ENCODE peak calls at places on chromosome 1, in ten cellular contexts. One of them, this sample, is unnamed.

GRCh38 chr1:230167419-230167852 is 100.4 kb downstream of the GALNT2 start:
- DNase-seq in HepG2: peak
- DNase-seq in PC-3: peak
- DNase-seq in neuronal stem cell: no peak
- DNase-seq in PC-9: peak
- DNase-seq in fibroblast of lung: peak
- DNase-seq in mammary epithelial cell: peak
- DNase-seq in HCT116: peak
- DNase-seq in neural progenitor cell: peak
- DNase-seq in H9: peak
- DNase-seq in this sample: no peak

GRCh38 chr1:17957588-17958267 is 149.9 kb upstream of the IGSF21 start:
- DNase-seq in HepG2: no peak
- DNase-seq in PC-3: no peak
- DNase-seq in neuronal stem cell: no peak
- DNase-seq in PC-9: no peak
- DNase-seq in fibroblast of lung: no peak
- DNase-seq in mammary epithelial cell: peak
- DNase-seq in HCT116: no peak
- DNase-seq in neural progenitor cell: no peak
- DNase-seq in H9: no peak
- DNase-seq in this sample: no peak

GRCh38 chr1:54490361-54491248 is 57.4 kb upstream of the ACOT11 start:
- DNase-seq in HepG2: no peak
- DNase-seq in PC-3: no peak
- DNase-seq in neuronal stem cell: no peak
- DNase-seq in PC-9: no peak
- DNase-seq in fibroblast of lung: no peak
- DNase-seq in mammary epithelial cell: no peak
- DNase-seq in HCT116: no peak
- DNase-seq in neural progenitor cell: peak
- DNase-seq in H9: peak
- DNase-seq in this sample: peak

GRCh38 chr1:45331436-45332345 is 5.0 kb downstream of the HPDL start:
- DNase-seq in HepG2: no peak
- DNase-seq in PC-3: no peak
- DNase-seq in neuronal stem cell: no peak
- DNase-seq in PC-9: no peak
- DNase-seq in fibroblast of lung: no peak
- DNase-seq in mammary epithelial cell: no peak
- DNase-seq in HCT116: no peak
- DNase-seq in neural progenitor cell: no peak
- DNase-seq in H9: no peak
- DNase-seq in this sample: no peak

GRCh38 chr1:94067196-94067595 is 53.8 kb downstream of the ABCA4 start:
- DNase-seq in HepG2: no peak
- DNase-seq in PC-3: peak
- DNase-seq in neuronal stem cell: no peak
- DNase-seq in PC-9: no peak
- DNase-seq in fibroblast of lung: peak
- DNase-seq in mammary epithelial cell: no peak
- DNase-seq in HCT116: no peak
- DNase-seq in neural progenitor cell: no peak
- DNase-seq in H9: no peak
- DNase-seq in this sample: no peak

GRCh38 chr1:20936621-20937020 is 149.5 kb upstream of the HP1BP3 start:
- DNase-seq in HepG2: no peak
- DNase-seq in PC-3: no peak
- DNase-seq in neuronal stem cell: no peak
- DNase-seq in PC-9: no peak
- DNase-seq in fibroblast of lung: no peak
- DNase-seq in mammary epithelial cell: no peak
- DNase-seq in HCT116: no peak
- DNase-seq in neural progenitor cell: no peak
- DNase-seq in H9: no peak
- DNase-seq in this sample: no peak

GRCh38 chr1:80542231-80542630 is 1258.5 kb upstream of the ADGRL2 start:
- DNase-seq in HepG2: no peak
- DNase-seq in PC-3: no peak
- DNase-seq in neuronal stem cell: no peak
- DNase-seq in PC-9: no peak
- DNase-seq in fibroblast of lung: peak
- DNase-seq in mammary epithelial cell: peak
- DNase-seq in HCT116: no peak
- DNase-seq in neural progenitor cell: no peak
- DNase-seq in H9: no peak
- DNase-seq in this sample: no peak

GRCh38 chr1:117959364-117959763 is 29.8 kb downstream of the WDR3 start:
- DNase-seq in HepG2: no peak
- DNase-seq in PC-3: peak
- DNase-seq in neuronal stem cell: no peak
- DNase-seq in PC-9: no peak
- DNase-seq in fibroblast of lung: peak
- DNase-seq in mammary epithelial cell: no peak
- DNase-seq in HCT116: no peak
- DNase-seq in neural progenitor cell: no peak
- DNase-seq in H9: no peak
- DNase-seq in this sample: no peak

GRCh38 chr1:31683997-31684396 is 19.8 kb downstream of the COL16A1 start:
- DNase-seq in HepG2: no peak
- DNase-seq in PC-3: peak
- DNase-seq in neuronal stem cell: no peak
- DNase-seq in PC-9: no peak
- DNase-seq in fibroblast of lung: no peak
- DNase-seq in mammary epithelial cell: no peak
- DNase-seq in HCT116: no peak
- DNase-seq in neural progenitor cell: peak
- DNase-seq in H9: peak
- DNase-seq in this sample: no peak

GRCh38 chr1:118988186-118989005 is at the start of gene TBX15:
- DNase-seq in HepG2: no peak
- DNase-seq in PC-3: no peak
- DNase-seq in neuronal stem cell: no peak
- DNase-seq in PC-9: no peak
- DNase-seq in fibroblast of lung: no peak
- DNase-seq in mammary epithelial cell: no peak
- DNase-seq in HCT116: no peak
- DNase-seq in neural progenitor cell: peak
- DNase-seq in H9: peak
- DNase-seq in this sample: no peak

DNA sequence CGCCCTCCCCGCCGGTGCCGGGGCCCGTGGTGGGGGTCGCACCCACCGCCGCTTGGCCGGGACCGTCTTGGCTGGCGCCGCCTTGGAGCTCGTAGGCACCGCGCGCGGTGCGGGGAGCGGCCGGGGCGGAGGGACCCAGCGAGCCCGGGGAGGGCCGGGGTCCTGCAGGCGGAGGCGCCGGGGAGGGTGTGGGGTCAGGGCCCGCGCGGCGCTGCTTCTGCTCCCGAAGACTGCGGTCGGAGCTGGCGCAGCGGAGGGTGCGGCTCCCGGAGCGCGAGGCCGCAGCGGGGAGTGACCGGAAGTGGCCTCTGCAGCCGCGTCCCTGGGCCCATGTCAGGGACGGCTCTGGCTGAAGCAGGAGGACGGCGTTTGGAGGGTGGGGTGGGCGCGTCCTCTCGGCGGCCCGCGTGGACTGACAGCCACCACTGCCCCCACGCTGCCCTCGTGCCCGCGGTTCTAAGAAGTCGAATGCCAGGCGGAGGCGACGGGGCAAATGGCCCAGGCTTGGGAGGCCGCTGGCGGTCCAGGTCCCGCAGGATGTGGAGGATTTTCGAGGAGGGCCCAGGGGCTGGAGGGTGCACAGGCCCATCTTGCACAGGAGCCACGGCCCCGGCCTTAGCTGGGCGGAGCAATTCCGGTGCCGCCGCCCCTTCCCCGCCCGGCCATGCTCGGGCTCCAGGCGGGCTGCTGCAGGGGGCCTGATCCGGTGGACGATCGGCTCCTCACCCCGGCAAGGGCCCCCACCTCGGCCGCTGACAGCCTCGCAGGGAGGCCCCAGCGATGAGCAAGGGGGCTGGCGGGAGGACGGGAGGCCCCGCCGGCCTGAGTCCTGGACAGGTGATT is 7.7 kb upstream of the ZNF669 start:
- DNase-seq in HepG2: peak
- DNase-seq in PC-3: peak
- DNase-seq in neuronal stem cell: peak
- DNase-seq in PC-9: peak
- DNase-seq in fibroblast of lung: peak
- DNase-seq in mammary epithelial cell: no peak
- DNase-seq in HCT116: no peak
- DNase-seq in neural progenitor cell: peak
- DNase-seq in H9: peak
- DNase-seq in this sample: peak
- H2AFZ ChIP-seq in HepG2: no peak
- H2AFZ ChIP-seq in PC-3: peak
- H2AFZ ChIP-seq in neuronal stem cell: peak
- H2AFZ ChIP-seq in PC-9: no peak
- H2AFZ ChIP-seq in fibroblast of lung: peak
- H2AFZ ChIP-seq in mammary epithelial cell: peak
- H2AFZ ChIP-seq in HCT116: no peak
- H2AFZ ChIP-seq in neural progenitor cell: peak
- H2AFZ ChIP-seq in H9: no peak
- H2AFZ ChIP-seq in this sample: peak

GRCh38 chr1:208007938-208008342 is 97.0 kb upstream of the CD34 start:
- DNase-seq in HepG2: no peak
- DNase-seq in PC-3: peak
- DNase-seq in neuronal stem cell: no peak
- DNase-seq in PC-9: no peak
- DNase-seq in fibroblast of lung: peak
- DNase-seq in mammary epithelial cell: peak
- DNase-seq in HCT116: no peak
- DNase-seq in neural progenitor cell: no peak
- DNase-seq in H9: no peak
- DNase-seq in this sample: no peak
- H2AFZ ChIP-seq in HepG2: no peak
- H2AFZ ChIP-seq in PC-3: no peak
- H2AFZ ChIP-seq in neuronal stem cell: no peak
- H2AFZ ChIP-seq in PC-9: no peak
- H2AFZ ChIP-seq in fibroblast of lung: no peak
- H2AFZ ChIP-seq in mammary epithelial cell: no peak
- H2AFZ ChIP-seq in HCT116: no peak
- H2AFZ ChIP-seq in neural progenitor cell: no peak
- H2AFZ ChIP-seq in H9: no peak
- H2AFZ ChIP-seq in this sample: no peak

GRCh38 chr1:235917267-235917811 is 50.6 kb upstream of the LYST start:
- DNase-seq in HepG2: no peak
- DNase-seq in PC-3: peak
- DNase-seq in neuronal stem cell: no peak
- DNase-seq in PC-9: peak
- DNase-seq in fibroblast of lung: peak
- DNase-seq in mammary epithelial cell: peak
- DNase-seq in HCT116: peak
- DNase-seq in neural progenitor cell: no peak
- DNase-seq in H9: no peak
- DNase-seq in this sample: peak
- H2AFZ ChIP-seq in HepG2: no peak
- H2AFZ ChIP-seq in PC-3: no peak
- H2AFZ ChIP-seq in neuronal stem cell: no peak
- H2AFZ ChIP-seq in PC-9: peak
- H2AFZ ChIP-seq in fibroblast of lung: no peak
- H2AFZ ChIP-seq in mammary epithelial cell: peak
- H2AFZ ChIP-seq in HCT116: peak
- H2AFZ ChIP-seq in neural progenitor cell: no peak
- H2AFZ ChIP-seq in H9: no peak
- H2AFZ ChIP-seq in this sample: no peak

GRCh38 chr1:173330149-173330951 is 123.2 kb upstream of the TNFSF4 start:
- DNase-seq in HepG2: no peak
- DNase-seq in PC-3: peak
- DNase-seq in neuronal stem cell: no peak
- DNase-seq in PC-9: no peak
- DNase-seq in fibroblast of lung: peak
- DNase-seq in mammary epithelial cell: peak
- DNase-seq in HCT116: no peak
- DNase-seq in neural progenitor cell: no peak
- DNase-seq in H9: no peak
- DNase-seq in this sample: no peak
- H2AFZ ChIP-seq in HepG2: no peak
- H2AFZ ChIP-seq in PC-3: no peak
- H2AFZ ChIP-seq in neuronal stem cell: no peak
- H2AFZ ChIP-seq in PC-9: no peak
- H2AFZ ChIP-seq in fibroblast of lung: no peak
- H2AFZ ChIP-seq in mammary epithelial cell: no peak
- H2AFZ ChIP-seq in HCT116: no peak
- H2AFZ ChIP-seq in neural progenitor cell: no peak
- H2AFZ ChIP-seq in H9: no peak
- H2AFZ ChIP-seq in this sample: no peak

GRCh38 chr1:168468042-168468809 is 75.6 kb downstream of the XCL2 start:
- DNase-seq in HepG2: no peak
- DNase-seq in PC-3: no peak
- DNase-seq in neuronal stem cell: no peak
- DNase-seq in PC-9: no peak
- DNase-seq in fibroblast of lung: peak
- DNase-seq in mammary epithelial cell: no peak
- DNase-seq in HCT116: no peak
- DNase-seq in neural progenitor cell: no peak
- DNase-seq in H9: no peak
- DNase-seq in this sample: no peak
- H2AFZ ChIP-seq in HepG2: no peak
- H2AFZ ChIP-seq in PC-3: peak
- H2AFZ ChIP-seq in neuronal stem cell: no peak
- H2AFZ ChIP-seq in PC-9: no peak
- H2AFZ ChIP-seq in fibroblast of lung: no peak
- H2AFZ ChIP-seq in mammary epithelial cell: peak
- H2AFZ ChIP-seq in HCT116: peak
- H2AFZ ChIP-seq in neural progenitor cell: no peak
- H2AFZ ChIP-seq in H9: no peak
- H2AFZ ChIP-seq in this sample: no peak